ENCODE peak calls at places on chromosomes 4 and X, in six cellular contexts. J, I, T, U, B and V are unnamed samples.

GRCh38 chr4:184994010-184994622 is 24.2 kb upstream of the HELT start:
- DNase-seq in J (no peak), I (no peak), T (no peak), U (no peak), B (no peak), V (no peak)

GRCh38 chrX:64975989-64976672 is at the start of gene ZC4H2:
- DNase-seq in J (no peak), I (peak), T (peak), U (peak), B (peak), V (peak)

GRCh38 chr4:26015133-26015651 is 101.2 kb downstream of the SMIM20 start:
- DNase-seq in J (no peak), I (no peak), T (no peak), U (no peak), B (peak), V (no peak)

GRCh38 chr4:183920512-183920911 is 15.4 kb downstream of the STOX2 start:
- DNase-seq in J (no peak), I (no peak), T (no peak), U (no peak), B (no peak), V (no peak)

GRCh38 chr4:30600246-30600645 is 119.9 kb upstream of the PCDH7 start:
- DNase-seq in J (no peak), I (no peak), T (no peak), U (no peak), B (peak), V (no peak)

GRCh38 chrX:106670631-106671030 is 55.9 kb upstream of the RNF128 start:
- DNase-seq in J (no peak), I (no peak), T (no peak), U (no peak), B (peak), V (no peak)

GRCh38 chrX:134396174-134396573 is 63.8 kb upstream of the HPRT1 start:
- DNase-seq in J (no peak), I (peak), T (no peak), U (no peak), B (peak), V (no peak)

GRCh38 chr4:3307060-3307459 is 14.2 kb downstream of the RGS12 start:
- DNase-seq in J (no peak), I (no peak), T (no peak), U (no peak), B (no peak), V (no peak)

GRCh38 chrX:153719238-153719637 is 4.9 kb downstream of the BCAP31 start:
- DNase-seq in J (no peak), I (no peak), T (no peak), U (no peak), B (no peak), V (no peak)

GRCh38 chrX:20718592-20718991 is 451.9 kb upstream of the RPS6KA3 start:
- DNase-seq in J (no peak), I (no peak), T (no peak), U (no peak), B (no peak), V (no peak)

GRCh38 chrX:150642421-150642820 is 50.8 kb upstream of the MTMR1 start:
- DNase-seq in J (no peak), I (no peak), T (no peak), U (no peak), B (no peak), V (no peak)

GRCh38 chrX:77742788-77743476 is 43.1 kb downstream of the ATRX start:
- DNase-seq in J (no peak), I (no peak), T (no peak), U (no peak), B (peak), V (no peak)

GRCh38 chrX:120625366-120625765 is 4.5 kb downstream of the C1GALT1C1 start:
- DNase-seq in J (no peak), I (peak), T (no peak), U (no peak), B (peak), V (no peak)

GRCh38 chr4:123350191-123350544 is 46.4 kb upstream of the SPRY1 start:
- DNase-seq in J (no peak), I (no peak), T (no peak), U (no peak), B (peak), V (no peak)

GRCh38 chr4:36841583-36842326 is 402.8 kb upstream of the NWD2 start:
- DNase-seq in J (no peak), I (no peak), T (no peak), U (no peak), B (peak), V (no peak)

GRCh38 chr4:108372678-108373077 is 203.9 kb upstream of the LEF1 start:
- DNase-seq in J (no peak), I (peak), T (no peak), U (no peak), B (no peak), V (no peak)